ENCODE peak calls at places on chromosomes 16 and 17, in nine cellular contexts. K, T, G, N, L, B, S, R and O are unnamed samples.
A peak's percentile ranks its signal among the peaks of the same experiment; 100 is the strongest.

GRCh38 chr17:75518201-75518600 is 1.9 kb downstream of the TSEN54 start:
- DNase-seq in S (no peak), L (peak; percentile 61), R (no peak), N (no peak), B (no peak), G (no peak), K (no peak), T (no peak), O (no peak)

GRCh38 chr17:63838586-63839184 is 3.8 kb downstream of the SMARCD2 start:
- DNase-seq in R (no peak), B (no peak), G (no peak), S (peak; percentile 87), L (no peak), N (no peak), T (peak; percentile 75), K (peak; percentile 64), O (peak; percentile 47)

GRCh38 chr16:10521681-10522274 is 58.6 kb downstream of the EMP2 start:
- DNase-seq in L (peak; percentile 70), B (peak; percentile 59), R (peak; percentile 75), N (peak; percentile 82), K (peak; percentile 78), G (peak; percentile 42), T (peak; percentile 38), S (peak; percentile 82), O (peak; percentile 83)

GRCh38 chr16:2282866-2283555 is 15.1 kb upstream of the RNPS1 start:
- DNase-seq in R (no peak), G (no peak), K (no peak), B (no peak), S (no peak), N (no peak), L (no peak), T (no peak), O (no peak)

GRCh38 chr16:31006086-31006385 is 4.4 kb downstream of the STX1B start:
- DNase-seq in R (peak; percentile 5), N (no peak), B (no peak), T (no peak), G (no peak), S (no peak), L (no peak), K (no peak), O (no peak)

GRCh38 chr17:82859431-82860403 is 19.9 kb upstream of the ZNF750 start:
- DNase-seq in R (no peak), L (peak; percentile 40), K (peak; percentile 73), T (peak; percentile 14), G (peak; percentile 91), B (no peak), N (peak; percentile 46), S (peak; percentile 47), O (no peak)

GRCh38 chr17:75526555-75527270 is 1.2 kb downstream of the LLGL2 start:
- DNase-seq in T (peak; percentile 29), B (no peak), G (no peak), N (peak; percentile 42), K (no peak), S (no peak), R (no peak), L (no peak), O (peak; percentile 68)

GRCh38 chr17:16962804-16963203 is 9.1 kb downstream of the TNFRSF13B start:
- DNase-seq in S (peak; percentile 25), K (no peak), L (no peak), N (no peak), B (no peak), G (peak; percentile 41), R (no peak), T (peak; percentile 59), O (peak; percentile 21)

GRCh38 chr17:30915833-30916611 is 5.7 kb upstream of the ADAP2 start:
- DNase-seq in B (no peak), N (no peak), S (no peak), L (no peak), R (no peak), G (no peak), K (no peak), T (no peak), O (no peak)

GRCh38 chr17:32445497-32445896 is 1.2 kb downstream of the PSMD11 start:
- DNase-seq in T (no peak), S (no peak), R (no peak), L (peak; percentile 11), N (no peak), K (no peak), B (no peak), G (no peak), O (no peak)

GRCh38 chr17:66337268-66337667 is 34.9 kb downstream of the PRKCA start:
- DNase-seq in R (no peak), L (no peak), S (no peak), G (no peak), T (no peak), K (no peak), B (no peak), N (no peak), O (no peak)

GRCh38 chr17:66337866-66338472 is 35.6 kb downstream of the PRKCA start:
- DNase-seq in G (no peak), K (no peak), S (no peak), L (no peak), T (no peak), N (no peak), B (no peak), R (no peak), O (no peak)

GRCh38 chr17:66339563-66339962 is 37.1 kb downstream of the PRKCA start:
- DNase-seq in G (no peak), S (no peak), N (no peak), K (no peak), T (no peak), L (no peak), R (no peak), B (no peak), O (no peak)

GRCh38 chr17:66340720-66341119 is 38.3 kb downstream of the PRKCA start:
- DNase-seq in S (no peak), B (no peak), N (no peak), L (no peak), R (no peak), K (no peak), T (no peak), G (no peak), O (no peak)

DNA sequence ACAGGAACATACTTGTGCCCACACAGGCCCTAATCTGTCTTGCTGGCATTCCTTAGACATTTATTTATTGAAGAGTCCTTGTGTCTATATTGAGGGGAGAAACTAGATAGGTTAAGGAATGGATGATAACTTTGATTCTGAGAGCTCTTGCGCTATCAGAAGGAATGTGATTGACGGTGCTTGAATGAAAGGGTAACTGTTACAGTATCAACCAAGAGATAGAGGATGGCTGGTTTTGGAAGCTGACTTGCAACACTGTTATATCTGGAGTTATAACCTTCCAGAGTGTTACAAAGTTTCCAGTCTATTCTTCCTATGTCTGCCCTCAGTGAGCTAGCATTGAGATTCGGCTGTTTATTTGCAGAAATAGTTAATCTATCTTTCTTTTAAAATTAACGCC is 36.5 kb downstream of the PRKCA start:
- DNase-seq in R (no peak), T (no peak), N (no peak), K (no peak), B (no peak), G (no peak), S (no peak), L (no peak), O (no peak)
- H3K4me3 ChIP-seq in R (no peak overlapping the region), T (no peak overlapping the region), N (no peak overlapping the region), K (no peak overlapping the region), B (no peak overlapping the region), G (no peak overlapping the region), S (no peak overlapping the region), L (no peak overlapping the region), O (no peak overlapping the region)

GRCh38 chr16:17437142-17437720 is 33.5 kb downstream of the XYLT1 start:
- DNase-seq in B (no peak), T (no peak), K (no peak), N (no peak), G (no peak), S (no peak), L (no peak), R (no peak), O (no peak)

GRCh38 chr16:17435324-17435723 is 35.4 kb downstream of the XYLT1 start:
- DNase-seq in S (no peak), N (no peak), L (peak; percentile 39), K (no peak), B (no peak), R (no peak), T (no peak), G (no peak), O (no peak)

GRCh38 chr16:17440131-17440530 is 30.6 kb downstream of the XYLT1 start:
- DNase-seq in G (no peak), K (no peak), S (no peak), R (no peak), N (no peak), T (no peak), B (no peak), L (no peak), O (no peak)

GRCh38 chr16:17444658-17445057 is 26.1 kb downstream of the XYLT1 start:
- DNase-seq in T (no peak), R (no peak), N (no peak), G (no peak), S (no peak), K (no peak), L (no peak), B (no peak), O (no peak)

DNA sequence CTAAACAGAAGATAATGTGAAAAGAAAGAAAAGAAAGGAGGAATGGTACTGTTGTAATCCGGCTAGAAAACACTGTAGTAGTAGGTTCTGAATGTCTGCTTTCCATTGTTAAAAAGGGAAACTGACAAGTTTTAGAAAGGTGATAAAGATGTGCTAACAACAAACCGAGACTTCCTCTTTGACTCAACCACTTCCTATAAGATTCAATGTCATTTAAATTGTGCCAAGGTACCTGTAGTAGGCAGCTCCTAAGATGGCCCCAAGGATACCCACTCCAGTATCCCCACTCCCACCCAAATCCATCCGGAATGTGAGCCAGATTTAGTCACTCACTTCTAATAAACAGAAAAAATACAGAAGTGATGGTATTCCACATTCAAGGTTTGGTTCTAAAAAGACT is 31.2 kb downstream of the XYLT1 start:
- DNase-seq in K (no peak), N (no peak), B (no peak), G (no peak), S (no peak), R (no peak), L (peak; percentile 34), T (no peak), O (no peak)
- TF ChIP-seq EZH2phosphoT487 in K (no peak), N (no peak), B (no peak), G (no peak), S (no peak), R (no peak), L (no peak), T (no peak), O (no peak)

GRCh38 chr17:11176549-11176948 is 64.5 kb upstream of the SHISA6 start:
- DNase-seq in K (no peak), G (no peak), L (no peak), T (no peak), S (no peak), R (no peak), B (no peak), N (no peak), O (no peak)

DNA sequence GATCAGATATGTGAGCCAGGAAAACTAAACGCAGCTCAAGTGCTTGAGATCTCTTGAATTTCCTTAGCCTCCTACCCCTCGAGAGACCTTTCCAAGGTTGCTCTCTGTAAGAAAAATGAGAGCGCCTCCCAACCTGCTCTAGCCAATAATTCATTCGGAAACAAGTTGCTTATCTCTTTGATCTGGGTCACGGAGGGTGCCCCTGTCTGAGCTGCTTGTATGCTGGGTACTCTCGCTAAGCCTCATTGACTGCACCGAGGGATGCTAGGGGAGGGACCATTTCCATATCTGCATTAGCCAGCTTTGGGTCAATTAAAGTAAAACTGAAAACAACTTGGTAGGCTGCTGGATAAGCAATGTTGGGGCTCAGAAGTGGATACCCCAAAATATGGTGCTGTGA is 70.1 kb upstream of the SHISA6 start:
- DNase-seq in R (no peak), G (no peak), K (no peak), S (no peak), B (no peak), L (no peak), N (no peak), T (no peak), O (no peak)
- H3K4me3 ChIP-seq in R (no peak overlapping the region), G (no peak overlapping the region), K (no peak overlapping the region), S (no peak overlapping the region), B (no peak overlapping the region), L (no peak overlapping the region), N (no peak overlapping the region), T (no peak overlapping the region), O (no peak overlapping the region)

GRCh38 chr17:80789356-80789902 is 202.2 kb upstream of the CHMP6 start:
- DNase-seq in L (peak; percentile 71), N (no peak), G (peak; percentile 24), B (no peak), T (peak; percentile 84), K (peak; percentile 33), S (peak; percentile 96), R (no peak), O (no peak)
- TF ChIP-seq EZH2phosphoT487 in L (no peak), N (no peak), G (no peak), B (no peak), T (no peak), K (no peak), S (no peak), R (no peak), O (no peak)